ENCODE peak calls at places on chromosomes 13 and 19, in seven cellular contexts. V, E, Z, X, D, I and H are unnamed samples.

GRCh38 chr13:86569119-86569518 is 769.9 kb upstream of the SLITRK6 start:
- DNase-seq in X (no peak), V (no peak), D (no peak), I (no peak), E (no peak), Z (no peak), H (no peak)

GRCh38 chr13:102191951-102192461 is 209.8 kb downstream of the FGF14 start:
- DNase-seq in Z (no peak), V (no peak), I (no peak), D (no peak), E (peak), X (no peak), H (peak)

GRCh38 chr19:49119411-49120324 is at the start of gene PPFIA3:
- DNase-seq in E (no peak), D (no peak), V (no peak), Z (no peak), I (peak), X (peak), H (peak)

GRCh38 chr19:1232652-1233360 is 5.0 kb downstream of the CBARP start:
- DNase-seq in I (peak), E (no peak), V (no peak), D (no peak), X (no peak), Z (no peak), H (peak)

GRCh38 chr13:27962128-27962841 is 6.8 kb downstream of the CDX2 start:
- DNase-seq in I (peak), D (no peak), Z (no peak), E (no peak), V (no peak), X (no peak), H (no peak)

GRCh38 chr13:85806553-85807175 is 7.4 kb upstream of the SLITRK6 start:
- DNase-seq in E (peak), V (peak), D (peak), X (no peak), I (peak), Z (no peak), H (peak)

GRCh38 chr13:47598340-47598911 is 402.6 kb downstream of the SUCLA2 start:
- DNase-seq in V (no peak), D (no peak), E (no peak), I (no peak), Z (no peak), X (no peak), H (peak)

GRCh38 chr19:50043967-50044366 is 18.2 kb downstream of the ZNF473 start:
- DNase-seq in X (no peak), D (no peak), Z (no peak), E (no peak), I (no peak), V (no peak), H (no peak)

GRCh38 chr19:16153582-16154336 is 10.3 kb downstream of the HSH2D start:
- DNase-seq in Z (no peak), E (no peak), X (no peak), I (peak), V (no peak), D (peak), H (no peak)

GRCh38 chr19:37942516-37942902 is 35.5 kb downstream of the SIPA1L3 start:
- DNase-seq in V (no peak), X (peak), I (no peak), E (no peak), Z (no peak), D (no peak), H (no peak)

GRCh38 chr13:42320375-42320787 is 48.4 kb downstream of the AKAP11 start:
- DNase-seq in Z (no peak), I (no peak), X (no peak), E (no peak), V (no peak), D (no peak), H (no peak)

GRCh38 chr19:5057860-5058259 is 88.9 kb downstream of the KDM4B start:
- DNase-seq in Z (no peak), X (no peak), I (no peak), E (no peak), V (no peak), D (peak), H (no peak)

GRCh38 chr19:57334191-57334590 is 13.9 kb downstream of the ZNF543 start:
- DNase-seq in X (no peak), I (peak), Z (no peak), E (no peak), V (no peak), D (no peak), H (no peak)

GRCh38 chr19:47330466-47330869 is 1.5 kb upstream of the C5AR2 start:
- DNase-seq in I (no peak), Z (peak), X (no peak), E (no peak), V (no peak), D (no peak), H (no peak)

GRCh38 chr13:26112843-26113242 is 61.0 kb upstream of the SHISA2 start:
- DNase-seq in E (no peak), X (no peak), D (no peak), Z (no peak), I (no peak), V (no peak), H (no peak)

GRCh38 chr19:27793128-27793643 is 1419.8 kb downstream of the UQCRFS1 start:
- DNase-seq in D (peak), Z (peak), E (peak), V (peak), X (peak), I (peak), H (peak)

GRCh38 chr19:43532571-43532961 is 422 bp upstream of the ZNF575 start:
- DNase-seq in Z (peak), X (peak), E (no peak), D (peak), V (no peak), I (no peak), H (no peak)

GRCh38 chr13:80441968-80442367 is 101.0 kb upstream of the SPRY2 start:
- DNase-seq in Z (no peak), E (no peak), I (no peak), D (no peak), X (no peak), V (no peak), H (peak)
- TF ChIP-seq CTCF in Z (no peak), E (no peak), I (no peak), D (no peak), X (no peak), V (no peak), H (no peak)

GRCh38 chr13:20776751-20777150 is 3.0 kb upstream of the EEF1AKMT1 start:
- DNase-seq in V (no peak), I (no peak), X (no peak), E (no peak), D (no peak), Z (no peak), H (no peak)
- TF ChIP-seq CTCF in V (no peak), I (no peak), X (no peak), E (no peak), D (no peak), Z (no peak), H (no peak)

GRCh38 chr13:30792257-30793000 is 57.1 kb downstream of the ALOX5AP start:
- DNase-seq in V (peak), X (peak), Z (peak), D (no peak), E (peak), I (peak), H (peak)
- TF ChIP-seq CTCF in V (peak), X (peak), Z (no peak), D (no peak), E (peak), I (peak), H (peak)

GRCh38 chr13:37679043-37679442 is 80.5 kb upstream of the POSTN start:
- DNase-seq in D (no peak), Z (no peak), E (no peak), X (no peak), I (no peak), V (no peak), H (no peak)
- TF ChIP-seq CTCF in D (no peak), Z (no peak), E (peak), X (no peak), I (no peak), V (peak), H (no peak)

DNA sequence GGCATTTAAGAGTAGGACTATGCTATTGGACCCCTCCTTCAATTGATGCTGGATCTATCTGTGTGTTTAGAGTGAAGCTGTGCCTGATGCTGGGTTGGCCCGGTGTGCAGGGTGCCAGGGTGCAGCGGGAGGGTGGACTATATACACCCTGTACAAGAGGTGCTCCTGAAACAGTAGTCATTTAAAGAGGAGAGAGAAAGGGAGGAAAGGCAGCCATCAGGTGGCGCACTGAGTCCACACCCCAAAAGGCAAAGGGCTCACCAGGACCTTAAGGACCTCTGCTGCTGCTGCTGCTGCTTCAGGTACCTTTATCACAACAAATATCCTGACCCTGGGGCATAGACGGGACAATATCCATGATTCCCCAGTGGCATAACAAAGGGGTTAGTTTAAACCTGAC is 39.4 kb downstream of the ZNF136 start:
- DNase-seq in V (no peak), Z (no peak), I (no peak), D (no peak), E (no peak), X (peak), H (no peak)
- TF ChIP-seq CTCF in V (no peak), Z (no peak), I (no peak), D (peak), E (no peak), X (peak), H (no peak)

DNA sequence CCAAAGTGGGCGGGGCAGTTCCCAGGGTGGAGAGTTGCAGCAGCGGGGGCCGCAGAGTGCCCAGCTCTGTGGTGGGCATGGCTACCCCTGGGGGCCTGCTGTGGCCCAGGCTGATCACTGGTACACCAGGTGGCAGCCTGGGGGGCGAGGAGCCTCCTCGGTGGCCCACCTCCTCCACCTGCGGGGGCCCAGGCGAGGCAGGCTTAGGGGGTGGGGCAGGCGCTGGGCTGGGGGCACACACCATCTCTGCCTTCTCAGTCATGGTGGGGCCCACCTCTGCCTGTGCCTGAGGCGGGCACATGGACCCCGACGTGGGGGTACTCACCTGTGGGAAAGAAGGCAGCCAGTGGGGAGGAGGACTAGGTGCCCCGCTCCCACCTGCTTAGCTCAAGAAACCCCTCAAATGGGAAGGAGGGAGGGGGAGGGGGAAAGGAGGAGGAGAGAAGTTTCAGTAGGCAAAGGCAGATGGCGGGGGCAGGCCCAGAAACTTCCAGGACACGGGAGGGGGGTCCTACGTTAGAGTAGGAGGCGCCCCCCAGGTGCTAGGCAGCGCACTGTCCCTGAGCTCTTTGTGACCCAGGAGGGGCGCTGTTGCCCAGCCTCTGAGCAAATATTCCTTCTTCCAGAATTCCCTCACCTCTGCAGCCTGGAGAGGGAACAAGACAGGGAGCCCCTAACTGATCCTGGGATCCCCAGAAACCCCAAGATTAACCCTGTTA is 1.6 kb downstream of the LYL1 start:
- DNase-seq in I (no peak), X (no peak), Z (no peak), V (no peak), E (no peak), D (no peak), H (peak)
- TF ChIP-seq CTCF in I (peak), X (peak), Z (no peak), V (peak), E (peak), D (peak), H (no peak)

GRCh38 chr13:65597839-65598818 is 1632.0 kb downstream of the PCDH9 start:
- DNase-seq in E (no peak), X (no peak), I (no peak), V (no peak), D (no peak), Z (no peak), H (peak)
- TF ChIP-seq CTCF in E (no peak), X (no peak), I (no peak), V (no peak), D (no peak), Z (no peak), H (no peak)